ENCODE peak calls at places on chromosomes 16 and 17, in five cellular contexts. A is Panc1; K is uterus; T is CD8-positive, alpha-beta T cell; B is mucosa of descending colon. P is an unnamed sample. For H3K36me3, the result is how much of the 10 kb centered on the place peaks cover.

GRCh38 chr17:79479876-79480275 is 131.0 kb downstream of the RBFOX3 start:
- DNase-seq in T (no peak), B (no peak), K (no peak), A (no peak), P (no peak)

GRCh38 chr17:55421179-55421934 is at the start of gene MMD:
- DNase-seq in B (peak), K (peak), T (peak), A (no peak), P (peak)

GRCh38 chr16:81779540-81780320 is 639 bp downstream of the PLCG2 start:
- DNase-seq in B (peak), A (no peak), T (no peak), K (no peak), P (peak)

GRCh38 chr17:7873051-7873450 is 15.2 kb downstream of the CYB5D1 start:
- DNase-seq in B (no peak), T (no peak), A (no peak), K (no peak), P (no peak)

GRCh38 chr17:45935710-45936509 is 41.6 kb downstream of the MAPT start:
- DNase-seq in A (no peak), B (no peak), K (no peak), T (no peak), P (no peak)

GRCh38 chr17:18004901-18005305 is 32.2 kb downstream of the DRC3 start:
- DNase-seq in T (no peak), K (no peak), B (no peak), A (no peak), P (no peak)

GRCh38 chr17:28744104-28744801 is 442 bp downstream of the TRAF4 start:
- DNase-seq in T (peak), A (no peak), B (peak), K (peak), P (peak)

GRCh38 chr17:57892146-57892819 is 42.4 kb upstream of the MRPS23 start:
- DNase-seq in A (peak), B (peak), T (peak), K (peak), P (peak)

GRCh38 chr16:27448531-27449433 is 46.8 kb downstream of the IL21R start:
- DNase-seq in A (no peak), T (no peak), B (no peak), K (no peak), P (no peak)

GRCh38 chr17:33140413-33141099 is 148.9 kb downstream of the SPACA3 start:
- DNase-seq in A (no peak), T (no peak), K (no peak), B (no peak), P (no peak)

GRCh38 chr17:3582921-3583320 is 25.3 kb upstream of the TRPV3 start:
- DNase-seq in T (no peak), K (no peak), B (no peak), A (no peak), P (no peak)
- H3K4me3 ChIP-seq in T (no peak), K (no peak), B (no peak), A (no peak), P (no peak)

DNA sequence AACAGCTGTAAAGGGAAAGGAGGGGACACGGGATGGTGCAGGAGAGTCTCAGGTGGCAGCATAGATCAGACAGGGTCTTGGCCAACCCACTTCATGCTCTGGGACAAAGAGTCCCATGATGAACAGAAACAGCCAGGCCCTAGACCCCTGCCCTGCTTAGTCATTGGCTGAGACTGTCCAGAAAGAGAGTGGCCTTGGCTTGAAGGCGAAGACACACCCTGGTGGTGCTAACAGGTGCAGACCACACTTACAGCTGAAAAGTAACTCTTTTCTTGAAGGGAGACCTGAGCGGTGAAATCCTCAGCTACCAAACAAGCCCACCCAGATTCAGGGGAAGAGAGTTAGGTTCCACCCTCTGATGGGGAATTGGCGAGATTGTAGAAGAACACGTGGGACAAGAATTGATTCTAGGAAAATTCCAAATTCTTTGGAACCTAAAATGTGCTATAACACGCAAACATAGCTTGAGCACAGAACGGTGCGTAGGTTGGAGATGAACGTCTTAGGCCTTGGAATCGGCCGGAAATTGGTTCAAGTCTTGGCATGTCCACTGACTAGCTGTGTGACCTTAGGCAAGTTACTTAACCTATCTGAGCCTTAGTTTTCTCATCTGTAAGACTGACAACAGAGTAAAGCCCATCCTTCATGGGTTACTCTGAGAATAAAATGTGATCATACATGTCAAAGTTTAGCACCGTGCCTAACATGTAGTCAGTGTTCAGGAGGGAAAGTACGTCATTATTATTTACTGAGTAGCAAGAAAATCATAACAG is 12.5 kb upstream of the MLYCD start:
- DNase-seq in A (no peak), B (no peak), T (no peak), K (no peak), P (no peak)
- TF ChIP-seq CTCF in A (no peak), B (no peak), T (no peak), K (no peak), P (no peak)

GRCh38 chr17:48148029-48148759 is 40.6 kb downstream of the SNX11 start:
- DNase-seq in K (no peak), B (no peak), T (no peak), A (no peak), P (no peak)

GRCh38 chr17:48139948-48140347 is 32.4 kb downstream of the SNX11 start:
- DNase-seq in A (no peak), K (no peak), B (no peak), T (no peak), P (no peak)

GRCh38 chr17:48144976-48145798 is 37.6 kb downstream of the SNX11 start:
- DNase-seq in T (no peak), A (no peak), K (no peak), B (no peak), P (no peak)

GRCh38 chr17:48149174-48150106 is 41.9 kb downstream of the SNX11 start:
- DNase-seq in B (no peak), T (no peak), A (no peak), K (no peak), P (no peak)

GRCh38 chr17:48143629-48144028 is 36.1 kb downstream of the SNX11 start:
- DNase-seq in A (no peak), B (no peak), K (no peak), T (no peak), P (no peak)
- H3K36me3 ChIP-seq in A (under half), B (under half), K (under half), T (under half), P (under half)

DNA sequence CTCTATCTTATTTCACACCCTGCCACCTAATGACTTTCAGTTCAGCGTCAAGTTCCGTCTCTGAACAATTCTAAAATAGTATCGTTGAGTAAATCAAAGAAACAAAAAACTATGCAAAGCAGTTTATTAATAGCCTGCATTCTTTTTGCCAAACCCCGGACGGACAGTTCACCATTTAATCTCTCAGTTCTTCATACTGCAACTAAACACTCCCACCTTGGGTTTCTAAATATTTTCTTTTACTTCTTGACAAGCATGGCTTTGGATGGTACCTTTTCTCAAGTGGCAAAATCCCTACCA is 1.2 kb downstream of the MYH11 start:
- DNase-seq in B (no peak), T (no peak), A (no peak), K (no peak), P (peak)
- H3K4me3 ChIP-seq in B (no peak), T (no peak), A (no peak), K (peak), P (peak)

GRCh38 chr17:9256361-9256943 is 235.1 kb downstream of the NTN1 start:
- DNase-seq in A (no peak), T (no peak), B (no peak), K (no peak), P (no peak)
- TF ChIP-seq CTCF in A (no peak), T (no peak), B (no peak), K (no peak), P (peak)

DNA sequence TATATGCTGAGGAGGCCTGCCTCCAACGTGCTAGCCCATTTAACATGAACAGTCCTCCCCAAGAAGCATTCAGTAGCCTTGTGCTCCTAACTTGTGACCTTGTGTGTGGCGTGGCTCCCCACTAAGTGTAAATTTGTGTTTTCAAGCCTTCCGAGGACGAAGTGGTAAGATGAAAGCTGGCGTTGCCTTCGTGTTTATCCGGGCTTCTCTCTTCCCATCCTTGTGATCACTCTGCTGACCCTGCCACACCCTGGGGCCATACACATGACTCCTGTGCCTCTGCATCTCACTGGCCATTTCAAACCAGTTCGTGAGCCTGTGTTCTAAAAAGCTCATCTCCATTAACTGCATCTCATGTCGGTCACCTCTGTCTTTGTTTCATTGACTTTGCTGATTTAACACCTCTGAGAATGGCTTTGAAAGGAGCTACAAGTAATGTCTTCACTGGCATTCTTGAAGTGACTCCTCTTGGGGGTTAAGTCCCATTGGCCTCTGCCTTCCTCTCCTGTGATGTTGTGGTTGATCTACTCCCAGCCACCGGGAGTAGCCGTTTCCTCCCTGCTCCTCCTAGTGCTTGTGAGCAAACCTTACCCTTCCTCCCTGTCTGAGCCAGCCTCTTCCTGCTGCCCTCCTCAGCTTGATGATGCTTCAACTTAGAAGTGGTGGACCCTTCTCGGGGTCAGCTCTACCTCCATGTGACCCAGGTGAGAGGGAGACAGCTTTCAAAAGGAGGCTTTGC is 27.4 kb upstream of the NAGLU start:
- DNase-seq in K (no peak), T (no peak), B (no peak), A (no peak), P (no peak)
- H3K36me3 ChIP-seq in K (under half), T (under half), B (under half), A (under half), P (under half)

P was measured in GM06990.